ENCODE peak calls at places on chromosomes 6 and 20, in nine cellular contexts. W is cardiac muscle cell; X is right lobe of liver; R is gastrocnemius medialis; C is body of pancreas; T is mesenchymal stem cell; O is CD8-positive, alpha-beta memory T cell; K is mesendoderm; V is heart right ventricle. L is an unnamed sample.

GRCh38 chr6:84581494-84582259 is 182.7 kb downstream of the TBX18 start:
- DNase-seq in W (peak; percentile 82), K (no peak), O (no peak), C (no peak), T (peak; percentile 91), R (no peak), V (no peak), X (no peak), L (no peak)

GRCh38 chr20:58329711-58330110 is 20.2 kb downstream of the RAB22A start:
- DNase-seq in V (no peak), O (no peak), R (no peak), W (no peak), T (no peak), X (no peak), C (no peak), K (no peak), L (no peak)

GRCh38 chr6:132188865-132189264 is 212.4 kb downstream of the MOXD1 start:
- DNase-seq in K (no peak), X (no peak), O (no peak), V (no peak), T (peak; percentile 66), C (no peak), W (peak; percentile 82), R (no peak), L (no peak)

GRCh38 chr6:27133281-27134227 is 113.9 kb upstream of the PRSS16 start:
- DNase-seq in V (no peak), C (peak; percentile 43), O (peak; percentile 71), W (peak; percentile 67), X (no peak), T (peak; percentile 91), K (peak; percentile 92), R (no peak), L (peak; percentile 71)

GRCh38 chr20:3162080-3162611 is 2.5 kb upstream of the FASTKD5 start:
- DNase-seq in K (no peak), V (no peak), W (no peak), C (peak; percentile 71), T (no peak), R (no peak), X (peak; percentile 36), O (no peak), L (no peak)

GRCh38 chr6:100088009-100088408 is 94.0 kb upstream of the MCHR2 start:
- DNase-seq in T (peak; percentile 42), X (no peak), O (no peak), C (no peak), K (no peak), R (no peak), V (no peak), W (peak; percentile 58), L (no peak)

GRCh38 chr20:44222969-44223368 is 12.4 kb upstream of the OSER1 start:
- DNase-seq in O (no peak), K (peak; percentile 71), V (no peak), X (no peak), C (no peak), T (no peak), R (no peak), W (no peak), L (no peak)

GRCh38 chr6:48068326-48069191 is 42.4 kb downstream of the PTCHD4 start:
- DNase-seq in T (peak; percentile 23), W (no peak), X (no peak), V (no peak), K (peak; percentile 23), O (no peak), C (no peak), R (no peak), L (no peak)

GRCh38 chr6:12361042-12361765 is 71.0 kb downstream of the EDN1 start:
- DNase-seq in W (no peak), V (no peak), T (no peak), C (no peak), X (no peak), K (peak; percentile 67), R (no peak), O (no peak), L (no peak)

GRCh38 chr6:151690303-151690702 is 117.2 kb upstream of the ESR1 start:
- DNase-seq in V (no peak), K (no peak), T (no peak), R (no peak), W (peak; percentile 27), X (no peak), O (peak; percentile 18), C (no peak), L (no peak)

GRCh38 chr6:134026597-134026996 is 25.8 kb downstream of the SLC2A12 start:
- DNase-seq in R (no peak), X (no peak), W (no peak), V (no peak), O (no peak), C (no peak), T (peak; percentile 57), K (no peak), L (no peak)

GRCh38 chr6:40755046-40755681 is 168.0 kb upstream of the LRFN2 start:
- DNase-seq in K (peak; percentile 66), C (no peak), W (peak; percentile 30), R (no peak), T (peak; percentile 77), O (no peak), X (no peak), V (no peak), L (no peak)

GRCh38 chr6:57221936-57222683 is at the start of gene RAB23:
- DNase-seq in R (peak; percentile 62), T (peak; percentile 87), C (peak; percentile 85), K (peak; percentile 93), W (peak; percentile 91), X (peak; percentile 88), V (peak; percentile 83), O (peak; percentile 85), L (peak; percentile 77)

GRCh38 chr6:80425089-80425823 is 318.8 kb downstream of the BCKDHB start:
- DNase-seq in C (no peak), V (no peak), T (peak; percentile 86), K (no peak), O (no peak), X (no peak), R (no peak), W (peak; percentile 95), L (no peak)

GRCh38 chr20:46267108-46267820 is 41.0 kb downstream of the CDH22 start:
- DNase-seq in O (no peak), K (no peak), T (no peak), X (no peak), W (no peak), C (no peak), R (no peak), V (no peak), L (no peak)

GRCh38 chr6:127341471-127342202 is 1.8 kb downstream of the ECHDC1 start:
- DNase-seq in V (no peak), X (no peak), T (no peak), K (no peak), O (no peak), W (no peak), R (no peak), C (no peak), L (no peak)

GRCh38 chr6:96022225-96022624 is 6.5 kb downstream of the FUT9 start:
- DNase-seq in K (no peak), X (no peak), C (no peak), W (no peak), V (no peak), O (no peak), T (no peak), R (no peak), L (no peak)

GRCh38 chr20:58553841-58554240 is 38.6 kb upstream of the APCDD1L start:
- DNase-seq in O (no peak), T (no peak), K (no peak), R (no peak), V (no peak), W (peak; percentile 57), C (no peak), X (no peak), L (no peak)

GRCh38 chr6:33702345-33702977 is 9.0 kb downstream of the UQCC2 start:
- DNase-seq in C (peak; percentile 57), T (peak; percentile 81), R (no peak), W (peak; percentile 69), K (peak; percentile 78), X (no peak), V (no peak), O (no peak), L (no peak)

GRCh38 chr6:113694278-113695077 is 162.7 kb upstream of the MARCKS start:
- DNase-seq in C (no peak), W (peak; percentile 49), T (peak; percentile 54), X (no peak), V (no peak), R (no peak), K (no peak), O (no peak), L (no peak)

GRCh38 chr20:33940701-33941100 is 53.0 kb upstream of the RALY start:
- DNase-seq in W (no peak), O (no peak), R (no peak), K (no peak), T (no peak), C (no peak), X (no peak), V (no peak), L (no peak)

GRCh38 chr6:31945507-31946369 is at the start of gene CFB:
- DNase-seq in V (peak; percentile 54), O (no peak), T (peak; percentile 66), W (peak; percentile 91), X (peak; percentile 98), R (peak; percentile 28), K (peak; percentile 13), C (peak; percentile 76), L (no peak)

GRCh38 chr6:108578595-108579038 is 17.9 kb downstream of the FOXO3 start:
- DNase-seq in T (peak; percentile 86), O (no peak), K (no peak), V (no peak), X (peak; percentile 78), C (no peak), W (peak; percentile 63), R (no peak), L (no peak)
- H3K4me1 ChIP-seq in T (peaks cover 19% of the 10 kb centered on the region), O (peaks cover 56% of the 10 kb centered on the region), K (no peaks in the 10 kb centered on the region), V (peaks cover 100% of the 10 kb centered on the region), X (no peaks in the 10 kb centered on the region), C (peaks cover 98% of the 10 kb centered on the region), W (peaks cover 56% of the 10 kb centered on the region), R (peaks cover 97% of the 10 kb centered on the region), L (peaks cover 39% of the 10 kb centered on the region)

GRCh38 chr6:157283900-157284737 is 39.2 kb downstream of the TMEM242 start:
- DNase-seq in T (no peak), K (no peak), C (no peak), O (no peak), W (no peak), V (no peak), R (no peak), X (no peak), L (no peak)
- H3K4me3 ChIP-seq in T (no peak overlapping the region), K (no peak overlapping the region), C (no peak overlapping the region), O (no peak overlapping the region), W (no peak overlapping the region), V (no peak overlapping the region), R (no peak overlapping the region), X (no peak overlapping the region), L (no peak overlapping the region)

DNA sequence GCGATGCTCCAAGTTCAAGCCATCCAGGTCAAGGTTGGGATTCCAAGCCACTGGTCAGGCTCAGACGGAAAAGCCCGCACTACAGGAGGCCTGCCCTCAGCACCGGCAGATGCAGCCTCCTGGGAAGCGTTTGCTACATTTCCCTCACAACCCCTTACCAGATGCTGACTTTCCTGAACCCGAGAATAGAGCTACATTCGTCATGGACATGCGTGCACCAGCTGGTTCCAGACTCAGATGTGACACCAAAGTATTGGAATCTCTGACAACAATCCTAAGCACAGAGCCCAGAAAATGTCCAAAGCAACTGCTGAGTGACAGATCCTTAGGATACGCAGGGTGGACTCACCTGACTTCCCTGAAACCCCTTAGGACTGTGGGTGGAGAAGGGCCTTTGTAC is 174.9 kb downstream of the SASH1 start:
- DNase-seq in C (no peak), T (no peak), O (no peak), X (no peak), W (no peak), V (no peak), K (no peak), R (no peak), L (no peak)
- H3K36me3 ChIP-seq in C (no peaks in the 10 kb centered on the region), T (peaks cover 86% of the 10 kb centered on the region), O (no peaks in the 10 kb centered on the region), X (peaks cover 7% of the 10 kb centered on the region), W (peaks cover 4% of the 10 kb centered on the region), V (no peaks in the 10 kb centered on the region), K (no peaks in the 10 kb centered on the region), R (peaks cover 14% of the 10 kb centered on the region), L (no peaks in the 10 kb centered on the region)

GRCh38 chr20:51413753-51414323 is 128.7 kb downstream of the NFATC2 start:
- DNase-seq in V (no peak), W (no peak), C (no peak), X (no peak), K (no peak), R (no peak), T (no peak), O (no peak), L (no peak)
- H3K4me1 ChIP-seq in V (peaks cover 28% of the 10 kb centered on the region), W (peaks cover 6% of the 10 kb centered on the region), C (no peaks in the 10 kb centered on the region), X (no peaks in the 10 kb centered on the region), K (peaks cover 5% of the 10 kb centered on the region), R (peaks cover 18% of the 10 kb centered on the region), T (peaks cover 10% of the 10 kb centered on the region), O (peaks cover 90% of the 10 kb centered on the region), L (peaks cover 31% of the 10 kb centered on the region)

L was measured in CD8-positive, alpha-beta T cell.